ENCODE peak calls at places on chromosomes 12 and 14, in five cellular contexts. R is Peyer's patch, D is GM23338, K is GM12878, Z is cardiac muscle cell. U is an unnamed sample.

GRCh38 chr14:71320734-71321555 is 413.7 kb downstream of the PCNX1 start:
- DNase-seq in K (no peak), R (peak), D (peak), Z (peak), U (peak)

GRCh38 chr14:70707138-70708038 is 65.7 kb downstream of the TTC9 start:
- DNase-seq in K (peak), D (peak), R (no peak), Z (no peak), U (no peak)

GRCh38 chr12:115394498-115395220 is 710.7 kb upstream of the TBX3 start:
- DNase-seq in D (no peak), Z (no peak), K (no peak), R (no peak), U (no peak)

GRCh38 chr12:54004841-54005530 is 3.8 kb upstream of the HOXC8 start:
- DNase-seq in K (no peak), D (peak), Z (no peak), R (no peak), U (no peak)

GRCh38 chr12:129381717-129382116 is 522.1 kb downstream of the TMEM132D start:
- DNase-seq in K (no peak), Z (no peak), R (no peak), D (no peak), U (no peak)

GRCh38 chr14:37655418-37655817 is 60.0 kb downstream of the TTC6 start:
- DNase-seq in Z (no peak), K (no peak), R (no peak), D (no peak), U (no peak)

GRCh38 chr14:58643366-58643765 is 5.6 kb downstream of the DACT1 start:
- DNase-seq in Z (peak), K (no peak), D (no peak), R (no peak), U (no peak)

GRCh38 chr12:70971395-70971794 is 50.9 kb upstream of the PTPRR start:
- DNase-seq in R (no peak), Z (no peak), K (no peak), D (no peak), U (no peak)

GRCh38 chr12:123512838-123513665 is 20.5 kb downstream of the RILPL1 start:
- DNase-seq in K (no peak), R (no peak), Z (peak), D (peak), U (no peak)

GRCh38 chr12:76152161-76152807 is 67.8 kb upstream of the NAP1L1 start:
- DNase-seq in D (no peak), K (peak), Z (peak), R (no peak), U (no peak)

GRCh38 chr14:35766036-35766699 is 42.9 kb downstream of the RALGAPA1 start:
- DNase-seq in K (no peak), R (no peak), Z (no peak), D (no peak), U (no peak)

GRCh38 chr12:48988030-48988649 is 10.0 kb downstream of the WNT1 start:
- DNase-seq in D (peak), Z (peak), K (no peak), R (peak), U (peak)

GRCh38 chr14:60232185-60232584 is 16.8 kb upstream of the PPM1A start:
- DNase-seq in K (no peak), Z (no peak), D (no peak), R (no peak), U (no peak)

GRCh38 chr14:58645641-58646040 is 7.9 kb downstream of the DACT1 start:
- DNase-seq in R (no peak), Z (no peak), D (no peak), K (no peak), U (no peak)

GRCh38 chr14:104935026-104935650 is 10.5 kb downstream of the PLD4 start:
- DNase-seq in K (no peak), R (peak), Z (no peak), D (no peak), U (no peak)

GRCh38 chr14:86022031-86022629 is 492.2 kb downstream of the FLRT2 start:
- DNase-seq in D (no peak), K (no peak), R (no peak), Z (no peak), U (no peak)

GRCh38 chr12:57629897-57630471 is 3.0 kb downstream of the B4GALNT1 start:
- DNase-seq in K (no peak), R (no peak), Z (no peak), D (no peak), U (no peak)

GRCh38 chr14:52351561-52352491 is 37.7 kb downstream of the PTGER2 start:
- DNase-seq in Z (no peak), D (no peak), K (peak), R (no peak), U (no peak)

GRCh38 chr14:102390486-102390885 is 27.7 kb downstream of the TECPR2 start:
- DNase-seq in R (no peak), Z (no peak), D (no peak), K (no peak), U (no peak)

GRCh38 chr14:61498303-61498702 is 176.9 kb downstream of the PRKCH start:
- DNase-seq in K (no peak), D (no peak), Z (no peak), R (no peak), U (no peak)

GRCh38 chr12:127260531-127260930 is 1006.4 kb upstream of the TMEM132C start:
- DNase-seq in R (no peak), D (no peak), K (no peak), Z (no peak), U (no peak)

GRCh38 chr12:127260959-127261358 is 1006.0 kb upstream of the TMEM132C start:
- DNase-seq in Z (no peak), D (no peak), K (no peak), R (no peak), U (no peak)

GRCh38 chr12:127263621-127264020 is 1003.3 kb upstream of the TMEM132C start:
- DNase-seq in K (no peak), Z (no peak), R (no peak), D (no peak), U (no peak)

GRCh38 chr12:127267128-127267527 is 999.8 kb upstream of the TMEM132C start:
- DNase-seq in D (no peak), Z (no peak), K (no peak), R (no peak), U (no peak)

GRCh38 chr12:127262658-127263057 is 1004.3 kb upstream of the TMEM132C start:
- DNase-seq in D (no peak), Z (no peak), R (no peak), K (no peak), U (no peak)
- TF ChIP-seq CTCF in D (no peak), Z (no peak), R (no peak), K (no peak), U (no peak)

GRCh38 chr12:1591029-1591428 is 3.4 kb downstream of the FBXL14 start:
- DNase-seq in K (no peak), R (peak), D (no peak), Z (no peak), U (no peak)
- TF ChIP-seq CTCF in K (no peak), R (no peak), D (peak), Z (no peak), U (no peak)

GRCh38 chr12:42585175-42585845 is 4.2 kb downstream of the PRICKLE1 start:
- DNase-seq in Z (no peak), K (no peak), R (no peak), D (no peak), U (no peak)

GRCh38 chr12:42584539-42585174 is 4.9 kb downstream of the PRICKLE1 start:
- DNase-seq in Z (no peak), D (no peak), R (no peak), K (no peak), U (no peak)

GRCh38 chr12:42585846-42586226 is 3.7 kb downstream of the PRICKLE1 start:
- DNase-seq in K (no peak), D (no peak), R (no peak), Z (no peak), U (no peak)

GRCh38 chr12:42587564-42588307 is 1.8 kb downstream of the PRICKLE1 start:
- DNase-seq in Z (peak), R (no peak), K (no peak), D (no peak), U (no peak)

DNA sequence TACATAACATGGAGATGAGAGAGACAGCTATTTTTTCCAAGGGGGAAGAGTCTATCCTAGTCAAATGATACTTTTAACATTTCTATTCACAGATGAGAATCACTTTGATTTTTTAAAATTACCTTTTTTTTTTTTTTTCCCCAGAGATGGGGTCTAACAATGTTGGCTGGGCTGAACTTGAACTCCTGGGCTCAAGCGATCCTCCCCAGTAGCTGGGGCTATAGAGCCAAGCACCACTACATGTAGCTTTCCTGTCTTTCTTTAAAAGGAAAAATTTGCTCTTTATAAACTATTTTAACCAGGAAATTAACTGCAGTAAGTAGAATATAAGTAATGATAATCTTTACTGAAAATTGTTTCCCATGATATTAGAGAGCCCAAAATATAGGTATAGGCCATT is 3.3 kb downstream of the PRICKLE1 start:
- DNase-seq in K (no peak), D (no peak), Z (no peak), R (no peak), U (no peak)
- TF ChIP-seq CTCF in K (no peak), D (no peak), Z (peak), R (no peak), U (no peak)

GRCh38 chr14:99479903-99480855 is 480 bp downstream of the SETD3 start:
- DNase-seq in R (peak), D (peak), Z (peak), K (no peak), U (peak)
- TF ChIP-seq CTCF in R (no peak), D (peak), Z (no peak), K (no peak), U (no peak)

GRCh38 chr12:132406498-132407461 is 77.4 kb upstream of the GALNT9 start:
- DNase-seq in Z (no peak), K (no peak), D (no peak), R (no peak), U (no peak)

GRCh38 chr12:132405742-132406251 is 76.4 kb upstream of the GALNT9 start:
- DNase-seq in D (no peak), R (no peak), Z (no peak), K (no peak), U (no peak)

GRCh38 chr12:132404435-132404855 is 75.1 kb upstream of the GALNT9 start:
- DNase-seq in Z (no peak), D (no peak), R (no peak), K (no peak), U (no peak)

GRCh38 chr12:132403636-132404434 is 74.4 kb upstream of the GALNT9 start:
- DNase-seq in Z (no peak), D (no peak), R (no peak), K (no peak), U (no peak)

DNA sequence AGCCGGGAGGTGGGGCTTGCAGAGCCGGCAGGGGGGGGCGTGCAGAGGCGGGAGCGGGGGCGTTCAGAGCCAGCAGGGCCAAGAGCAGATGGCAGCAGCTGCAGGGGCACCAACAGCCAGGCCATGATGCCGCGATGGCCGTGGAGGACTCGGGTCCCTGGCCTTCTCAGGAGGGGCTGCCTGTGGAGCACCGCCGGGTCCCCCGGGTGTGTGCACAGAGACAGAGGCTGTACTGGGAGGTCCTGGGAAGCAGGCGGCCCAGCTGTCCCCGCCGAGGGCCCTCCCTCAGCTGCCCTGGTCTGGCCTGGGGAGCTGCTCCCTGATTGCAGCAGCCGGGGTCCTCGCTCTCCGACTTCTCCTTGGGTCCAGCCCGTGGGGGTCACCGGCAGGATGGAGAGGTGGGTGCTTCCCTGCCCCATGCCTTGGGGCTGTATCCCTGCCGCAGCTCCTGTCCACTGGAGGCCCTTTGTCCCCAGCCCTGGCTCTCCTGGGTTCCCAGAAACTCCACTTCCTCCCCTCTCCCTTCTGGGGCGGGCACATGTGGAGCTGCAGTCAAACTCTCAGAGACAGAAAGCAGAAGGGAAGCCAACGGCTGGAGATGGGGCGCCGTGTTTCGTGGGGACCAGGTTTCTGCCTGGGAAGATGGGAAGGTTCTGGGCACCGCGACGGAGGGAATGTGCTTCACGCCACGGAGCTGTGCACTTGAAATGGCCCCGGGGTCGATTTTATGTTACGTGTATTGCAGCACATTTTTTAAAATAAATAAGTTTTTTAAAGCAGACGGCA is 75.8 kb upstream of the GALNT9 start:
- DNase-seq in K (no peak), R (no peak), D (no peak), Z (no peak), U (no peak)
- TF ChIP-seq CTCF in K (no peak), R (no peak), D (no peak), Z (no peak), U (no peak)

GRCh38 chr12:27015730-27016076 is 1.5 kb upstream of the TM7SF3 start:
- DNase-seq in K (no peak), R (no peak), Z (peak), D (peak), U (no peak)
- TF ChIP-seq CTCF in K (peak), R (peak), Z (peak), D (peak), U (peak)

GRCh38 chr12:64392221-64392620 is 1.7 kb upstream of the C12orf56 start:
- DNase-seq in R (no peak), K (no peak), D (peak), Z (peak), U (no peak)
- TF ChIP-seq CTCF in R (no peak), K (no peak), D (peak), Z (peak), U (no peak)

GRCh38 chr14:43539210-43539609 is 967.9 kb downstream of the FSCB start:
- DNase-seq in K (no peak), D (peak), R (no peak), Z (peak), U (no peak)
- TF ChIP-seq CTCF in K (no peak), D (peak), R (no peak), Z (peak), U (no peak)

GRCh38 chr14:89955022-89955414 is 488 bp upstream of the EFCAB11 start:
- DNase-seq in Z (no peak), R (no peak), K (no peak), D (no peak), U (no peak)

GRCh38 chr14:89952581-89952980 is 1.9 kb downstream of the EFCAB11 start:
- DNase-seq in D (no peak), Z (no peak), K (no peak), R (no peak), U (no peak)

GRCh38 chr14:89953602-89954001 is 928 bp downstream of the EFCAB11 start:
- DNase-seq in D (no peak), R (no peak), K (no peak), Z (no peak), U (no peak)

GRCh38 chr14:89955418-89956293 is at the start of gene TDP1:
- DNase-seq in D (peak), K (peak), Z (peak), R (peak), U (peak)

DNA sequence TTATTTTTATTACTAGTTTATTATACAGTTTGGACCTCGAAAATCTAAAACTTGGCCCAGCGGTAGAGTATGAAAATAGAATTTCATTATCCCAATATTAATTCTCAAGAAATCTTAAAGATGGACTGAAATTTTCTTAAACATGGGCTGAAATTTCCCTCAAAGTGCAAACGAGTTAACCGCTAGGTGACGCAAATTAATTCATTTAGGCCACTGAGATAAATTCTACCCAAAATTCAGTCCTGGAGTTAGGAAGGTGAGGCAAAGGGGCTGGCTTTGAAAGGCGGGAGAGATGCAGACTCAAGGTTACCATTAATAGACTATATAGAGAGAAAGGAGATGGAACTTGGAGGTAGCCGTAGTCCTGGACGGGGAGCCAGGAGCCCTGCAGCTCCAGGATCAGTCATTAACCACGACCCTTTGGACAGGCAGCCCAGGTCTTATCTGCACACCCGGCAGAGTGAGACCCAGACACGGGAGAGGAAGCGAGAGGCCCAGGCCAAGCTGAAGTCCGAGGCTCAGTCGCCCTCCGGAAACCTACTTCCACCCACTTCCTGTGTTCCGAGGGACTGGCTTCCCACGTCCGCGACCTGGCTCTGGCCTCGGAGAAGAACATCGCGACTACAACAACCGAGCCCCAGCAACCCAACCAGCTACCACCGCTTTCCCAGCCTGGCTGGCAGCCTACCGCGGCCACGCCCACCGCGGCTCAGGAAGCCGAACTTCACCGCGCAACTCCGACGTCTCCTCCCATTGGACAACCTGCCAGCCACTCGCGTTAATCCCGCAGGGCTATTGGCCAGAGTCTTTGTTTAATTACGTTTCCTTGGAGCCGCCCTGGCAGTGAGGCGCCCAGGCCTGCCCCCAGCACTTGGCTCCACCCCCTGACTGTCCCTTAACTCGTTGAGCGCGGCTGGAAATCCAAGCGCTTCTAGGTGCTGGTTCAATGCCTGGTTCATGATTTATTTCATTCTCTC is at the start of gene EFCAB11:
- DNase-seq in K (peak), Z (peak), D (peak), R (peak), U (peak)
- TF ChIP-seq CTCF in K (peak), Z (peak), D (peak), R (no peak), U (no peak)

DNA sequence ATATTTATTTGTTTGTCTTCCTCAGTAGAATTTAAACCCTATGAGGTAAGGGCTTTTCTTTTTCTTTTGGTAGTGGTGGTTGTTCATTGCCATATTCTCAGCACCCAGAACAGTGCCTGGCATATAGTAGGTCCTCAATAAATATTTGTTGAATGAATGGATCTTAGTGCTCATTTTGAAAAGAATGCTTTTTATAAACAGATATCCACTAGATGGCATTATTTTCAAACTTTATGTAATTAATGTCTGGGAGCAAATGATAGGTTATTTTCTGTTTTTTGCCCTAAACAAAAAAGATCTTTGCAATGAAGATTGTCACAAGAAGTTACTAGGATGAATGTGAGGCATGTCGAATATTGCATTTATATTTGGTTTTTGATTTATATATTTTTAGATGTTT is 64.1 kb downstream of the RAD51B start:
- DNase-seq in R (no peak), K (no peak), Z (no peak), D (no peak), U (no peak)
- TF ChIP-seq CTCF in R (peak), K (no peak), Z (peak), D (peak), U (peak)